ENCODE peak calls at places on chromosomes 13 and 19, in six cellular contexts. One of them, this sample, is unnamed.

GRCh38 chr19:41997851-41998229 is 3.8 kb upstream of the ATP1A3 start:
- DNase-seq in testis: no peak
- DNase-seq in fibroblast of lung: no peak
- DNase-seq in ovary: no peak
- DNase-seq in body of pancreas: no peak
- DNase-seq in neural progenitor cell: no peak
- DNase-seq in this sample: peak; percentile 89

GRCh38 chr19:38838208-38838985 is 6.8 kb upstream of the ECH1 start:
- DNase-seq in fibroblast of lung: no peak
- DNase-seq in ovary: no peak
- DNase-seq in neural progenitor cell: no peak
- DNase-seq in testis: no peak
- DNase-seq in body of pancreas: no peak
- DNase-seq in this sample: no peak

GRCh38 chr19:33558846-33559245 is 37.3 kb upstream of the PEPD start:
- DNase-seq in ovary: no peak
- DNase-seq in fibroblast of lung: no peak
- DNase-seq in testis: no peak
- DNase-seq in neural progenitor cell: no peak
- DNase-seq in body of pancreas: no peak
- DNase-seq in this sample: no peak

GRCh38 chr13:99062593-99062992 is 84.7 kb upstream of the DOCK9 start:
- DNase-seq in fibroblast of lung: peak; percentile 78
- DNase-seq in body of pancreas: no peak
- DNase-seq in ovary: peak; percentile 77
- DNase-seq in neural progenitor cell: no peak
- DNase-seq in testis: no peak
- DNase-seq in this sample: no peak

GRCh38 chr13:35976126-35976525 is 155.1 kb downstream of the DCLK1 start:
- DNase-seq in ovary: no peak
- DNase-seq in testis: no peak
- DNase-seq in fibroblast of lung: no peak
- DNase-seq in body of pancreas: no peak
- DNase-seq in neural progenitor cell: no peak
- DNase-seq in this sample: no peak

GRCh38 chr19:34350161-34350561 is 14.8 kb upstream of the GPI start:
- DNase-seq in body of pancreas: no peak
- DNase-seq in fibroblast of lung: peak; percentile 38
- DNase-seq in ovary: peak; percentile 3
- DNase-seq in testis: no peak
- DNase-seq in neural progenitor cell: no peak
- DNase-seq in this sample: no peak

GRCh38 chr13:26847281-26847680 is 86.7 kb upstream of the GPR12 start:
- DNase-seq in neural progenitor cell: peak; percentile 71
- DNase-seq in ovary: no peak
- DNase-seq in body of pancreas: no peak
- DNase-seq in testis: no peak
- DNase-seq in fibroblast of lung: no peak
- DNase-seq in this sample: no peak

GRCh38 chr13:51841732-51842131 is 3.2 kb downstream of the TMEM272 start:
- DNase-seq in body of pancreas: no peak
- DNase-seq in neural progenitor cell: no peak
- DNase-seq in testis: no peak
- DNase-seq in fibroblast of lung: no peak
- DNase-seq in ovary: no peak
- DNase-seq in this sample: no peak

GRCh38 chr13:43307921-43308433 is 284.6 kb downstream of the DNAJC15 start:
- DNase-seq in fibroblast of lung: peak; percentile 77
- DNase-seq in ovary: peak; percentile 95
- DNase-seq in body of pancreas: peak; percentile 55
- DNase-seq in neural progenitor cell: no peak
- DNase-seq in testis: peak; percentile 96
- DNase-seq in this sample: no peak

GRCh38 chr19:33022472-33023116 is 42.1 kb downstream of the RHPN2 start:
- DNase-seq in neural progenitor cell: peak; percentile 84
- DNase-seq in ovary: no peak
- DNase-seq in fibroblast of lung: no peak
- DNase-seq in body of pancreas: no peak
- DNase-seq in testis: no peak
- DNase-seq in this sample: no peak

GRCh38 chr13:42211704-42212103 is 60.2 kb upstream of the AKAP11 start:
- DNase-seq in neural progenitor cell: no peak
- DNase-seq in ovary: no peak
- DNase-seq in testis: no peak
- DNase-seq in body of pancreas: no peak
- DNase-seq in fibroblast of lung: peak; percentile 44
- DNase-seq in this sample: no peak

GRCh38 chr13:104522235-104523072 is 1456.2 kb upstream of the SLC10A2 start:
- DNase-seq in testis: peak; percentile 15
- DNase-seq in ovary: no peak
- DNase-seq in fibroblast of lung: no peak
- DNase-seq in body of pancreas: no peak
- DNase-seq in neural progenitor cell: no peak
- DNase-seq in this sample: no peak

GRCh38 chr13:95710313-95710712 is 33.4 kb downstream of the DNAJC3 start:
- DNase-seq in fibroblast of lung: peak; percentile 66
- DNase-seq in testis: no peak
- DNase-seq in neural progenitor cell: no peak
- DNase-seq in ovary: no peak
- DNase-seq in body of pancreas: no peak
- DNase-seq in this sample: no peak

GRCh38 chr13:27362064-27362751 is 62.2 kb upstream of the GTF3A start:
- DNase-seq in testis: peak; percentile 93
- DNase-seq in neural progenitor cell: peak; percentile 95
- DNase-seq in body of pancreas: peak; percentile 93
- DNase-seq in fibroblast of lung: peak; percentile 66
- DNase-seq in ovary: peak; percentile 88
- DNase-seq in this sample: peak; percentile 94

GRCh38 chr13:19634129-19634740 is 776 bp downstream of the MPHOSPH8 start:
- DNase-seq in body of pancreas: no peak
- DNase-seq in neural progenitor cell: peak; percentile 19
- DNase-seq in testis: peak; percentile 62
- DNase-seq in fibroblast of lung: peak; percentile 54
- DNase-seq in ovary: no peak
- DNase-seq in this sample: no peak

GRCh38 chr19:6056282-6056741 is 54.0 kb downstream of the RFX2 start:
- DNase-seq in body of pancreas: no peak
- DNase-seq in neural progenitor cell: no peak
- DNase-seq in fibroblast of lung: no peak
- DNase-seq in testis: no peak
- DNase-seq in ovary: no peak
- DNase-seq in this sample: no peak

GRCh38 chr13:76522083-76522755 is 364.0 kb downstream of the KCTD12 start:
- DNase-seq in testis: no peak
- DNase-seq in fibroblast of lung: peak; percentile 32
- DNase-seq in ovary: no peak
- DNase-seq in neural progenitor cell: no peak
- DNase-seq in body of pancreas: no peak
- DNase-seq in this sample: peak; percentile 49

GRCh38 chr19:4715529-4716221 is 8.0 kb downstream of the DPP9 start:
- DNase-seq in neural progenitor cell: no peak
- DNase-seq in fibroblast of lung: no peak
- DNase-seq in testis: no peak
- DNase-seq in body of pancreas: no peak
- DNase-seq in ovary: no peak
- DNase-seq in this sample: no peak

GRCh38 chr19:1512671-1513491 is at the start of gene ADAMTSL5:
- DNase-seq in fibroblast of lung: peak; percentile 41
- DNase-seq in body of pancreas: no peak
- DNase-seq in neural progenitor cell: peak; percentile 45
- DNase-seq in testis: no peak
- DNase-seq in ovary: peak; percentile 71
- DNase-seq in this sample: no peak

GRCh38 chr13:98972059-98972458 is 5.8 kb downstream of the DOCK9 start:
- DNase-seq in testis: no peak
- DNase-seq in body of pancreas: no peak
- DNase-seq in fibroblast of lung: no peak
- DNase-seq in ovary: no peak
- DNase-seq in neural progenitor cell: no peak
- DNase-seq in this sample: no peak

GRCh38 chr13:25733696-25734435 is 317.9 kb downstream of the SHISA2 start:
- DNase-seq in testis: no peak
- DNase-seq in fibroblast of lung: peak; percentile 36
- DNase-seq in ovary: no peak
- DNase-seq in body of pancreas: no peak
- DNase-seq in neural progenitor cell: no peak
- DNase-seq in this sample: no peak

GRCh38 chr19:49344516-49345423 is 9.6 kb downstream of the CD37 start:
- DNase-seq in ovary: no peak
- DNase-seq in testis: no peak
- DNase-seq in neural progenitor cell: peak; percentile 39
- DNase-seq in fibroblast of lung: no peak
- DNase-seq in body of pancreas: no peak
- DNase-seq in this sample: no peak

GRCh38 chr19:41895745-41896580 is 13.0 kb downstream of the ARHGEF1 start:
- DNase-seq in neural progenitor cell: peak; percentile 22
- DNase-seq in testis: no peak
- DNase-seq in fibroblast of lung: no peak
- DNase-seq in ovary: no peak
- DNase-seq in body of pancreas: no peak
- DNase-seq in this sample: peak; percentile 37

GRCh38 chr13:50421457-50422130 is 406.4 kb downstream of the KCNRG start:
- DNase-seq in testis: no peak
- DNase-seq in ovary: no peak
- DNase-seq in fibroblast of lung: peak; percentile 71
- DNase-seq in body of pancreas: no peak
- DNase-seq in neural progenitor cell: no peak
- DNase-seq in this sample: no peak

DNA sequence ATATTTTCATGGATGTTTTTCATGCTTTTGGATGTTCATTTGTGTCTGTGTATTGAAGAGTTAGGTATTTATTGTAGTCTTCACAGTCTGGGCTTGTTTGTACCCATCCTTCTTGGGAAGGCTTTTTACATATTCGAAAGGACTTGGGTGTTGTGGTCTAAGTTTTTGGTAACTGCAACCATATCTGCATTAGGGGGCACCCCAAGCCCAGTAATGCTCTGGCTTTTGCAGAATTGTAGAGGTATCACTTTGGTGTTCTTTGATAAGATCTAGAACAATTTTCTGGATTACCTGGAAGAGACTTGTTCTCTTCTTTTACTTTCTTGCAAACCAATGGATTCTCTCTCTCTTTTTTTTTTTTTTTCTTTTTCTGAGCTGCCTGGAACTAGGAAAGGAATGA is 581.3 kb downstream of the DACH1 start:
- DNase-seq in testis: no peak
- DNase-seq in fibroblast of lung: no peak
- DNase-seq in body of pancreas: no peak
- DNase-seq in ovary: no peak
- DNase-seq in neural progenitor cell: peak; percentile 13
- DNase-seq in this sample: no peak
- TF ChIP-seq CTCF in testis: no peak
- TF ChIP-seq CTCF in fibroblast of lung: peak; percentile 22
- TF ChIP-seq CTCF in body of pancreas: peak; percentile 20
- TF ChIP-seq CTCF in ovary: no peak
- TF ChIP-seq CTCF in neural progenitor cell: peak; percentile 40
- TF ChIP-seq CTCF in this sample: no peak

GRCh38 chr13:23699271-23699670 is 129.1 kb downstream of the TNFRSF19 start:
- DNase-seq in neural progenitor cell: no peak
- DNase-seq in fibroblast of lung: no peak
- DNase-seq in ovary: no peak
- DNase-seq in testis: no peak
- DNase-seq in body of pancreas: no peak
- DNase-seq in this sample: no peak

GRCh38 chr13:23697772-23698313 is 127.6 kb downstream of the TNFRSF19 start:
- DNase-seq in neural progenitor cell: no peak
- DNase-seq in ovary: no peak
- DNase-seq in fibroblast of lung: no peak
- DNase-seq in body of pancreas: no peak
- DNase-seq in testis: no peak
- DNase-seq in this sample: no peak

GRCh38 chr13:23701191-23701590 is 131.0 kb downstream of the TNFRSF19 start:
- DNase-seq in testis: no peak
- DNase-seq in neural progenitor cell: no peak
- DNase-seq in body of pancreas: no peak
- DNase-seq in ovary: no peak
- DNase-seq in fibroblast of lung: no peak
- DNase-seq in this sample: no peak

GRCh38 chr13:23703241-23703640 is 133.0 kb downstream of the TNFRSF19 start:
- DNase-seq in ovary: no peak
- DNase-seq in testis: no peak
- DNase-seq in fibroblast of lung: no peak
- DNase-seq in neural progenitor cell: no peak
- DNase-seq in body of pancreas: no peak
- DNase-seq in this sample: no peak

GRCh38 chr13:23701646-23702045 is 131.4 kb downstream of the TNFRSF19 start:
- DNase-seq in neural progenitor cell: no peak
- DNase-seq in body of pancreas: peak; percentile 27
- DNase-seq in testis: peak; percentile 84
- DNase-seq in fibroblast of lung: peak; percentile 85
- DNase-seq in ovary: peak; percentile 85
- DNase-seq in this sample: no peak
- TF ChIP-seq CTCF in neural progenitor cell: no peak
- TF ChIP-seq CTCF in body of pancreas: no peak
- TF ChIP-seq CTCF in testis: no peak
- TF ChIP-seq CTCF in fibroblast of lung: no peak
- TF ChIP-seq CTCF in ovary: no peak
- TF ChIP-seq CTCF in this sample: no peak

GRCh38 chr19:40778045-40778864 is at the start of gene RAB4B:
- DNase-seq in fibroblast of lung: peak; percentile 100
- DNase-seq in body of pancreas: peak; percentile 100
- DNase-seq in testis: peak; percentile 100
- DNase-seq in ovary: peak; percentile 100
- DNase-seq in neural progenitor cell: peak; percentile 100
- DNase-seq in this sample: peak; percentile 100
- TF ChIP-seq CTCF in fibroblast of lung: no peak
- TF ChIP-seq CTCF in body of pancreas: peak; percentile 24
- TF ChIP-seq CTCF in testis: peak; percentile 45
- TF ChIP-seq CTCF in ovary: peak; percentile 41
- TF ChIP-seq CTCF in neural progenitor cell: no peak
- TF ChIP-seq CTCF in this sample: no peak

GRCh38 chr13:29255567-29255966 is 339.9 kb downstream of the SLC7A1 start:
- DNase-seq in testis: no peak
- DNase-seq in body of pancreas: no peak
- DNase-seq in neural progenitor cell: no peak
- DNase-seq in fibroblast of lung: no peak
- DNase-seq in ovary: no peak
- DNase-seq in this sample: no peak

GRCh38 chr13:29254971-29255370 is 340.5 kb downstream of the SLC7A1 start:
- DNase-seq in testis: no peak
- DNase-seq in body of pancreas: no peak
- DNase-seq in neural progenitor cell: no peak
- DNase-seq in fibroblast of lung: no peak
- DNase-seq in ovary: no peak
- DNase-seq in this sample: no peak

GRCh38 chr13:29266261-29266660 is 329.2 kb downstream of the SLC7A1 start:
- DNase-seq in neural progenitor cell: no peak
- DNase-seq in fibroblast of lung: no peak
- DNase-seq in testis: no peak
- DNase-seq in body of pancreas: no peak
- DNase-seq in ovary: no peak
- DNase-seq in this sample: no peak

DNA sequence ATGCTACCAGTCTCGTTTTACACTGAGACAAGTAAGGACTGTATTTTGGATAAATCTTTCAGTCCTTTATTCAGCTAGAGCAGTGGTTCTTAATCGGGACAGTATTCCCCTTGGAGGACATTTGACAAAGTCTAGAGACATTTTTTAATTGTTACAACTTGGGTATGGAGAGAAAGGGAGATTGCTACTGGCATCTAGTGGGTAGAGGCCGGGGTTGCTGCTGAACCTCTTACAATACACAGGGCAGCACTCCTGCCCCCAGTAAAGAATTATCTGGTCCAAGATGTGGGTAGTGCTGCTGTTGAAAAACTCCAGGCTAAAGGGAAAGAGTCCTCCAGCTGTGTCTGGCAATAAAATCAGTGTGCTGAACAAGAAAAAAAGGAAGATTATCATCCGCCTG is 334.8 kb downstream of the SLC7A1 start:
- DNase-seq in fibroblast of lung: no peak
- DNase-seq in ovary: no peak
- DNase-seq in neural progenitor cell: no peak
- DNase-seq in body of pancreas: no peak
- DNase-seq in testis: peak; percentile 17
- DNase-seq in this sample: no peak
- TF ChIP-seq CTCF in fibroblast of lung: no peak
- TF ChIP-seq CTCF in ovary: no peak
- TF ChIP-seq CTCF in neural progenitor cell: peak; percentile 17
- TF ChIP-seq CTCF in body of pancreas: no peak
- TF ChIP-seq CTCF in testis: no peak
- TF ChIP-seq CTCF in this sample: no peak

This sample was measured in glutamatergic neuron.